ENCODE peak calls at places on chromosomes 1 and 21, in four cellular contexts. N is neural progenitor cell; W is CD4-positive, CD25-positive, alpha-beta regulatory T cell; G is breast epithelium. X is an unnamed sample.

GRCh38 chr1:157360021-157360390 is 192.3 kb downstream of the FCRL5 start:
- DNase-seq in W (no peak), G (no peak), N (no peak), X (no peak)

GRCh38 chr1:6614019-6614952 is 755 bp downstream of the PHF13 start:
- DNase-seq in G (no peak), N (peak; percentile 78), W (peak; percentile 40), X (peak; percentile 45)

GRCh38 chr1:62247391-62248168 is 52.9 kb downstream of the L1TD1 start:
- DNase-seq in G (no peak), N (peak; percentile 75), W (no peak), X (no peak)

GRCh38 chr1:228691926-228692325 is 43.4 kb upstream of the RHOU start:
- DNase-seq in G (peak; percentile 35), N (peak; percentile 48), W (peak; percentile 39), X (no peak)

GRCh38 chr1:1181938-1182410 is 8.3 kb downstream of the TTLL10 start:
- DNase-seq in N (peak; percentile 1), W (no peak), G (no peak), X (no peak)

GRCh38 chr1:209030454-209031167 is 552.9 kb upstream of the CAMK1G start:
- DNase-seq in G (no peak), W (no peak), N (no peak), X (no peak)

GRCh38 chr1:234987415-234988159 is 141.1 kb downstream of the TOMM20 start:
- DNase-seq in G (peak; percentile 94), W (no peak), N (peak; percentile 73), X (peak; percentile 76)

GRCh38 chr1:57281324-57281723 is 142.5 kb downstream of the DAB1 start:
- DNase-seq in G (no peak), W (no peak), N (no peak), X (no peak)

GRCh38 chr1:206684478-206685255 is at the start of gene MAPKAPK2:
- DNase-seq in W (peak; percentile 72), G (peak; percentile 76), N (peak; percentile 92), X (peak; percentile 76)

GRCh38 chr1:72371259-72372035 is 89.1 kb upstream of the NEGR1 start:
- DNase-seq in W (no peak), G (no peak), N (no peak), X (no peak)

GRCh38 chr1:38962560-38962959 is 20.9 kb upstream of the RHBDL2 start:
- DNase-seq in G (no peak), N (no peak), W (no peak), X (no peak)

GRCh38 chr1:223233410-223234163 is 90.5 kb upstream of the TLR5 start:
- DNase-seq in W (no peak), N (no peak), G (no peak), X (no peak)

GRCh38 chr1:178160736-178161475 is 67.0 kb downstream of the RASAL2 start:
- DNase-seq in G (no peak), W (no peak), N (no peak), X (no peak)

GRCh38 chr1:147202576-147202975 is 22.6 kb downstream of the FMO5 start:
- DNase-seq in G (no peak), W (no peak), N (no peak), X (no peak)

GRCh38 chr1:238606896-238607295 is 716.2 kb upstream of the ZP4 start:
- DNase-seq in W (no peak), N (no peak), G (no peak), X (no peak)

GRCh38 chr1:5637171-5637570 is 355.1 kb downstream of the NPHP4 start:
- DNase-seq in N (peak; percentile 31), G (no peak), W (peak; percentile 14), X (no peak)

GRCh38 chr21:45163413-45164123 is 89.2 kb downstream of the ADARB1 start:
- DNase-seq in G (no peak), N (no peak), W (no peak), X (no peak)

GRCh38 chr1:89974701-89975470 is 20.0 kb upstream of the ZNF326 start:
- DNase-seq in G (no peak), W (no peak), N (no peak), X (no peak)

GRCh38 chr1:26159113-26160039 is 497 bp downstream of the FAM110D start:
- DNase-seq in N (no peak), W (no peak), G (no peak), X (peak; percentile 12)
- H3K4me1 ChIP-seq in N (peaks cover 61% of the 10 kb centered on the region), W (peaks cover 29% of the 10 kb centered on the region), G (no peaks in the 10 kb centered on the region), X (peaks cover 7% of the 10 kb centered on the region)

DNA sequence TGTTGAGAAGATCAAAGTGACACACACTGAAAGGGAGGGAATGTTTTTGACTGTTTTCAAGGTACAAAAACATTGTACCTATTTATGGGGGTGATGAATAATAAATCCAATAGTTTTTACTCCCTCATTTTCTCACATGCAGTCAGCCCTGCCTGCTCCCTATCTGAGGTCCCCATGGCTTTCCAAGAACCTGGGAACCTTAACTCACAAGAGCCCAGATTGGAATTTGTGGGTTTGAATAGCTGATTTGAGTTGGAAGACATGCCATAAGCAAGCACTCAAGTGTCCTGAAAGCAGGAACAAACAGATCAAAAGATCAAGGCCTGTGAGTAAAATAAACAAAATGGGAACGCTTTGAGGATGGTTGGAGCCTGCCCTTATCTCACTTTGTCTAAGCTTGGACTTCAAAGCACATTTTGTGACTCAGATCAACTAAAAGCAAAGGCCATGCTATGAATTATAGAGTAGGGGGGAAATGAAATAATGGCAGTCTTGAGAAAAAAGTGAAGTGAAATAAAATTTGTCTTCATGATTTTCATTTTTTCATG is 136.6 kb downstream of the LYPLAL1 start:
- DNase-seq in N (no peak), G (no peak), W (no peak), X (no peak)
- H3K27ac ChIP-seq in N (no peak overlapping the region), G (no peak overlapping the region), W (no peak overlapping the region), X (no peak overlapping the region)

GRCh38 chr1:53892911-53893310 is 1.1 kb upstream of the DIO1 start:
- DNase-seq in W (no peak), N (no peak), G (no peak), X (peak; percentile 18)
- H3K4me1 ChIP-seq in W (peaks cover 17% of the 10 kb centered on the region), N (peaks cover 4% of the 10 kb centered on the region), G (peaks cover 11% of the 10 kb centered on the region), X (peaks cover 19% of the 10 kb centered on the region)

GRCh38 chr1:60152886-60153285 is 79.3 kb upstream of the C1orf87 start:
- DNase-seq in N (no peak), G (no peak), W (no peak), X (no peak)
- H3K27ac ChIP-seq in N (no peak overlapping the region), G (no peak overlapping the region), W (no peak overlapping the region), X (no peak overlapping the region)

GRCh38 chr21:14838400-14838799 is 226.4 kb downstream of the NRIP1 start:
- DNase-seq in W (no peak), G (no peak), N (peak; percentile 2), X (no peak)
- H3K4me1 ChIP-seq in W (no peaks in the 10 kb centered on the region), G (no peaks in the 10 kb centered on the region), N (peaks cover 10% of the 10 kb centered on the region), X (no peaks in the 10 kb centered on the region)

GRCh38 chr1:48073773-48074172 is 76.6 kb upstream of the TRABD2B start:
- DNase-seq in W (no peak), G (no peak), N (no peak), X (no peak)

GRCh38 chr1:48077860-48078259 is 80.7 kb upstream of the TRABD2B start:
- DNase-seq in W (no peak), N (no peak), G (no peak), X (no peak)

GRCh38 chr1:48071513-48071912 is 74.3 kb upstream of the TRABD2B start:
- DNase-seq in G (no peak), W (no peak), N (no peak), X (no peak)

GRCh38 chr1:48079096-48079495 is 81.9 kb upstream of the TRABD2B start:
- DNase-seq in N (no peak), G (no peak), W (no peak), X (no peak)

GRCh38 chr1:48076017-48076416 is 78.8 kb upstream of the TRABD2B start:
- DNase-seq in G (no peak), W (no peak), N (no peak), X (no peak)
- H3K27ac ChIP-seq in G (no peak overlapping the region), W (no peak overlapping the region), N (no peak overlapping the region), X (no peak overlapping the region)

X was measured in gastrocnemius medialis.